ENCODE peak calls at places on chromosomes 12 and 14, in seven cellular contexts. X, B, S, I, N, V and M are unnamed samples. For H3K9me2, the result is how much of the 10 kb centered on the place peaks cover.

GRCh38 chr12:109269428-109269827 is 39.7 kb downstream of the FOXN4 start:
- DNase-seq in X (no peak), B (no peak), S (no peak), I (no peak), N (no peak), V (no peak), M (no peak)

GRCh38 chr14:46399049-46399448 is 252.5 kb downstream of the RPL10L start:
- DNase-seq in X (no peak), B (no peak), S (no peak), I (no peak), N (no peak), V (no peak), M (no peak)

GRCh38 chr14:92986254-92987147 is 63.6 kb downstream of the CHGA start:
- DNase-seq in X (peak), B (peak), S (no peak), I (no peak), N (no peak), V (peak), M (peak)

GRCh38 chr12:108779998-108780688 is 48.8 kb upstream of the CORO1C start:
- DNase-seq in X (no peak), B (no peak), S (no peak), I (no peak), N (no peak), V (no peak), M (peak)

GRCh38 chr12:66539451-66539850 is 139.4 kb downstream of the GRIP1 start:
- DNase-seq in X (no peak), B (no peak), S (no peak), I (no peak), N (no peak), V (no peak), M (no peak)

GRCh38 chr14:48747683-48748082 is 838.5 kb downstream of the RPS29 start:
- DNase-seq in X (no peak), B (no peak), S (no peak), I (no peak), N (no peak), V (no peak), M (no peak)

GRCh38 chr12:77325505-77325904 is 260.1 kb upstream of the E2F7 start:
- DNase-seq in X (peak), B (peak), S (no peak), I (peak), N (no peak), V (no peak), M (peak)

GRCh38 chr14:65366802-65367570 is 45.5 kb upstream of the FUT8 start:
- DNase-seq in X (no peak), B (no peak), S (peak), I (peak), N (no peak), V (no peak), M (no peak)

GRCh38 chr14:82504894-82505293 is 971.2 kb upstream of the SEL1L start:
- DNase-seq in X (no peak), B (no peak), S (no peak), I (no peak), N (no peak), V (no peak), M (no peak)

GRCh38 chr14:105193916-105194782 is 13.0 kb upstream of the NUDT14 start:
- DNase-seq in X (peak), B (peak), S (peak), I (no peak), N (no peak), V (no peak), M (peak)

GRCh38 chr12:62192486-62193250 is 67.5 kb upstream of the USP15 start:
- DNase-seq in X (peak), B (peak), S (peak), I (peak), N (peak), V (peak), M (peak)

GRCh38 chr12:103196467-103196866 is 239.0 kb downstream of the ASCL1 start:
- DNase-seq in X (no peak), B (no peak), S (no peak), I (no peak), N (no peak), V (no peak), M (no peak)

GRCh38 chr12:94769746-94770396 is 119.5 kb upstream of the TMCC3 start:
- DNase-seq in X (no peak), B (no peak), S (peak), I (no peak), N (no peak), V (no peak), M (no peak)

GRCh38 chr12:60920841-60921495 is 1325.1 kb downstream of the SLC16A7 start:
- DNase-seq in X (no peak), B (no peak), S (no peak), I (no peak), N (no peak), V (no peak), M (no peak)

GRCh38 chr12:62697893-62698292 is 231.3 kb downstream of the MON2 start:
- DNase-seq in X (no peak), B (no peak), S (no peak), I (no peak), N (no peak), V (no peak), M (peak)

GRCh38 chr12:13425766-13426165 is 229.2 kb downstream of the EMP1 start:
- DNase-seq in X (no peak), B (no peak), S (no peak), I (no peak), N (no peak), V (peak), M (peak)

GRCh38 chr12:54159140-54159539 is 29.6 kb downstream of the SMUG1 start:
- DNase-seq in X (peak), B (peak), S (peak), I (peak), N (peak), V (no peak), M (peak)

GRCh38 chr12:75644472-75645072 is 133.2 kb upstream of the KRR1 start:
- DNase-seq in X (no peak), B (no peak), S (peak), I (no peak), N (no peak), V (no peak), M (no peak)

GRCh38 chr14:104602315-104602932 is 2.1 kb downstream of the TMEM179 start:
- DNase-seq in X (no peak), B (peak), S (no peak), I (no peak), N (no peak), V (no peak), M (no peak)

GRCh38 chr14:65137648-65138317 is 35.5 kb upstream of the MAX start:
- DNase-seq in X (no peak), B (no peak), S (no peak), I (no peak), N (no peak), V (no peak), M (peak)

GRCh38 chr12:54126696-54127537 is 61.9 kb downstream of the SMUG1 start:
- DNase-seq in X (peak), B (peak), S (no peak), I (peak), N (no peak), V (no peak), M (peak)

GRCh38 chr12:2119266-2119665 is 66.5 kb downstream of the CACNA1C start:
- DNase-seq in X (no peak), B (no peak), S (no peak), I (no peak), N (no peak), V (no peak), M (no peak)

DNA sequence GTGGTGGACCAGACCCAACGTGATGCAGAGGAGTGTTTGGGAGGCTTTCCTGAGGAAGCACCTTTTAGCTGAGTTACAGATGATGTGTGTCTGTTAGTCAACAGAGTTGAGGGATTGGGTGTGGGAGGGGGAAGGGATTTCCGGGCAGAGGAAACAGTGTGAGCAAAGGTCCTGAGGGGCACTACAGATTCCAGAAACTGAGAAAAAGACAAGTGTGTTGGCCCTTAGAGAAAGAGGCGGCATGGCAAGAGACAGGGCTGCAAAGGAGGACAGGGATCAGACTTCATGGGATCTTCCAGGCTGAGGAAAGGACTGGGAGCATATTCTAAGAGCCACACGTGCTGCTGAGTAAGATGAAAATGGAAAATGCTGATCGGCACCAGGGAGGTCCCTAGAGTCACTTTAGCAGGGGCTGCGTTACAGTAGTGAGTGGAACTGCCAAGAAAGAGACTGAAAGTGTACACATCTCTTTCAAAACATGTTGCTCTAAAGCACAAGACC is 9.4 kb upstream of the RPS6KL1 start:
- DNase-seq in X (no peak), B (no peak), S (peak), I (no peak), N (no peak), V (peak), M (no peak)
- H3K9me2 ChIP-seq in X (under half), B (under half), S (under half), I (under half), N (under half), V (under half), M (under half)

DNA sequence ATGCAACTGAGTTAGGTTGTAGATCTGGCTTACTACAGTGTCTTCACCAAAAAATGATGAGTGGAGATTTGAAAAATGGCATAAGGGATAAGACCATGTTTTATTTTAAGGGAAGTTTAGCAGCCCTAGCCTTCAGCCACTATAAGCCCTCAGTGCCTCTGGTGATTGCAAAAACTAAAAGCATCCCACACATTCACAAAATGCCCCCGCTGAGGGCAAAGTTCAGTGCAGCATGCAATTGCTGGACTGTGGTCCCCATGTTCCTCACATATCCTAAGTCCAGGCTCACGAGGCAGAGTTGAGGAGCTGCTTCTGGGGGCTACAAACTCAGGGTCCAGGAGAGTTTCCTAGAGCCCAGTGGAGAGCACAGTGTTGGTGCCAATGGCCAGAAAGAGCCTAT is 29.6 kb upstream of the NCOR2 start:
- DNase-seq in X (no peak), B (no peak), S (no peak), I (no peak), N (no peak), V (no peak), M (no peak)
- H3K27ac ChIP-seq in X (no peak), B (no peak), S (no peak), I (no peak), N (no peak), V (no peak), M (no peak)

GRCh38 chr14:50344116-50344775 is 32.1 kb downstream of the DMAC2L start:
- DNase-seq in X (no peak), B (no peak), S (no peak), I (no peak), N (no peak), V (no peak), M (peak)
- H3K9me2 ChIP-seq in X (under half), B (under half), S (under half), I (under half), N (under half), V (under half), M (under half)

DNA sequence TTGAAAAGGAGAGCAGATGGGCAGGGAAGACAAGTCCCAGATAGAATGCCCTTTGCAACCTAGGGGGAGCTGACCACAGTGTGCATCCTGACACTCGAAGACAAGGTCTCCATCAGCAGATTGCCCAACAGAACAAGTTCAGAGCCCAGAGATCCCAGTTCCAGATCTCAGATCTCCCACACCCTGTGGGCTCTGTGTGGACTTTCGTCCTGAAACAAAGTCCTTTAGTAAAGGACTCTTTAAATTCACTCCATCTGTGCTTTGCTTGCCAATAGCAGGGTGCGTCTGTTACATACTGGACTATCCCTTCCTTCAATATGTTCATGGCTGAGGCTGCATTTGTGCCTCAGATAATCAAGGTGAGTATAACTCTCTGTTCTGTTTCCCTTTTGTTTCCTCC is 8.7 kb upstream of the C1RL start:
- DNase-seq in X (no peak), B (no peak), S (no peak), I (no peak), N (no peak), V (no peak), M (no peak)
- H3K27ac ChIP-seq in X (no peak), B (no peak), S (no peak), I (no peak), N (no peak), V (no peak), M (no peak)